ENCODE peak calls at places on chromosomes 12 and 14, in six cellular contexts. H, R, T, U, M and V are unnamed samples.

GRCh38 chr14:65502676-65503124 is 90.2 kb downstream of the FUT8 start:
- DNase-seq in U (no peak), T (no peak), R (peak; percentile 10), H (no peak), M (no peak), V (no peak)

GRCh38 chr14:96384740-96385139 is 7.2 kb upstream of the AK7 start:
- DNase-seq in U (no peak), H (no peak), R (no peak), M (no peak), T (no peak), V (no peak)

GRCh38 chr14:49920935-49921334 is 28.1 kb downstream of the ARF6 start:
- DNase-seq in T (no peak), U (no peak), R (no peak), H (no peak), M (no peak), V (no peak)

GRCh38 chr12:106583578-106584103 is 837 bp downstream of the RFX4 start:
- DNase-seq in T (no peak), U (no peak), H (peak; percentile 56), R (peak; percentile 29), M (no peak), V (peak; percentile 62)

GRCh38 chr14:69354383-69355154 is 43.5 kb downstream of the ERH start:
- DNase-seq in T (no peak), M (no peak), R (no peak), H (no peak), U (peak; percentile 86), V (no peak)

GRCh38 chr14:21057803-21058675 is at the start of gene RNASE8:
- DNase-seq in U (no peak), T (no peak), R (no peak), M (no peak), H (no peak), V (no peak)

GRCh38 chr14:64953310-64953654 is 10.7 kb upstream of the GPX2 start:
- DNase-seq in H (no peak), U (no peak), M (no peak), T (no peak), R (no peak), V (no peak)

GRCh38 chr12:28191018-28191595 is 851 bp downstream of the CCDC91 start:
- DNase-seq in T (no peak), H (no peak), U (peak; percentile 6), M (peak; percentile 27), R (no peak), V (no peak)

GRCh38 chr12:92696240-92696639 is 6.5 kb upstream of the PLEKHG7 start:
- DNase-seq in U (no peak), R (no peak), M (no peak), T (no peak), H (no peak), V (no peak)

GRCh38 chr14:103008768-103009342 is 48.5 kb downstream of the CDC42BPB start:
- DNase-seq in T (no peak), H (no peak), M (peak; percentile 37), R (no peak), U (no peak), V (no peak)

GRCh38 chr12:108238474-108238873 is 100.6 kb downstream of the CMKLR1 start:
- DNase-seq in T (no peak), H (no peak), M (no peak), R (no peak), U (no peak), V (no peak)

GRCh38 chr14:38721822-38722431 is 381.1 kb downstream of the SEC23A start:
- DNase-seq in M (peak; percentile 70), U (peak; percentile 37), R (peak; percentile 68), H (peak; percentile 46), T (peak; percentile 73), V (no peak)

GRCh38 chr14:51823706-51824105 is 36.7 kb upstream of the GNG2 start:
- DNase-seq in M (no peak), U (no peak), H (no peak), R (no peak), T (no peak), V (no peak)

GRCh38 chr12:8746046-8746445 is 48.3 kb downstream of the RIMKLB start:
- DNase-seq in M (no peak), H (no peak), U (no peak), R (no peak), T (no peak), V (no peak)

GRCh38 chr12:51620448-51620847 is 29.4 kb downstream of the SCN8A start:
- DNase-seq in M (no peak), U (no peak), H (no peak), T (no peak), R (no peak), V (no peak)

GRCh38 chr12:72075401-72075800 is 136.8 kb downstream of the TPH2 start:
- DNase-seq in R (no peak), T (no peak), M (peak; percentile 64), U (no peak), H (no peak), V (no peak)

GRCh38 chr12:111417784-111418593 is 12.3 kb downstream of the SH2B3 start:
- DNase-seq in T (no peak), H (no peak), R (no peak), M (no peak), U (no peak), V (no peak)

GRCh38 chr12:47868041-47868440 is 36.8 kb downstream of the VDR start:
- DNase-seq in U (no peak), R (no peak), T (no peak), M (no peak), H (no peak), V (no peak)

GRCh38 chr12:41993283-41993682 is 151.4 kb downstream of the GXYLT1 start:
- DNase-seq in U (no peak), M (no peak), H (no peak), R (no peak), T (no peak), V (no peak)

GRCh38 chr12:75481013-75481705 is 604 bp downstream of the GLIPR1 start:
- DNase-seq in T (no peak), H (no peak), M (no peak), U (peak; percentile 57), R (no peak), V (no peak)

GRCh38 chr12:107818984-107819383 is 44.5 kb downstream of the ASCL4 start:
- DNase-seq in M (no peak), R (no peak), T (no peak), U (no peak), H (no peak), V (no peak)

GRCh38 chr14:65478596-65478995 is 66.1 kb downstream of the FUT8 start:
- DNase-seq in U (no peak), H (peak; percentile 10), R (no peak), M (no peak), T (no peak), V (no peak)

GRCh38 chr14:95489163-95489887 is 27.1 kb downstream of the SYNE3 start:
- DNase-seq in H (no peak), U (peak; percentile 43), R (no peak), T (no peak), M (no peak), V (no peak)

GRCh38 chr12:66352197-66352596 is 49.9 kb downstream of the HELB start:
- DNase-seq in M (peak; percentile 75), T (no peak), U (peak; percentile 67), R (peak; percentile 32), H (peak; percentile 42), V (no peak)

GRCh38 chr12:62657363-62657632 is 190.7 kb downstream of the MON2 start:
- DNase-seq in U (no peak), M (no peak), R (no peak), H (no peak), T (no peak), V (no peak)

GRCh38 chr12:99810718-99811593 is 163.4 kb downstream of the GARIN6 start:
- DNase-seq in M (peak; percentile 16), T (no peak), H (peak; percentile 57), U (peak; percentile 51), R (no peak), V (no peak)

GRCh38 chr14:90740946-90741681 is 75.1 kb downstream of the TTC7B start:
- DNase-seq in U (no peak), R (no peak), H (no peak), T (no peak), M (no peak), V (peak; percentile 60)

GRCh38 chr12:53380797-53381738 is 1.1 kb downstream of the SP1 start:
- DNase-seq in H (no peak), U (no peak), M (peak; percentile 77), T (no peak), R (no peak), V (no peak)
- H3K4me1 ChIP-seq in H (peaks cover 39% of the 10 kb centered on the region), U (peaks cover 49% of the 10 kb centered on the region), M (peaks cover 15% of the 10 kb centered on the region), T (peaks cover 61% of the 10 kb centered on the region), R (peaks cover 24% of the 10 kb centered on the region), V (peaks cover 60% of the 10 kb centered on the region)

GRCh38 chr12:130695061-130695460 is 21.0 kb downstream of the RIMBP2 start:
- DNase-seq in T (no peak), U (no peak), M (no peak), H (no peak), R (no peak), V (no peak)
- H3K4me3 ChIP-seq in T (no peak overlapping the region), U (no peak overlapping the region), M (no peak overlapping the region), H (no peak overlapping the region), R (no peak overlapping the region), V (no peak overlapping the region)

GRCh38 chr12:132225214-132225613 is 81.0 kb downstream of the NOC4L start:
- DNase-seq in H (no peak), R (no peak), M (no peak), U (no peak), T (no peak), V (no peak)

GRCh38 chr12:132227782-132228417 is 83.6 kb downstream of the NOC4L start:
- DNase-seq in U (no peak), T (no peak), M (no peak), H (no peak), R (no peak), V (no peak)

GRCh38 chr12:132224484-132224883 is 80.2 kb downstream of the NOC4L start:
- DNase-seq in H (no peak), M (no peak), U (no peak), T (no peak), R (no peak), V (no peak)

GRCh38 chr12:132227156-132227555 is 82.9 kb downstream of the NOC4L start:
- DNase-seq in T (no peak), U (no peak), R (no peak), M (no peak), H (no peak), V (no peak)

DNA sequence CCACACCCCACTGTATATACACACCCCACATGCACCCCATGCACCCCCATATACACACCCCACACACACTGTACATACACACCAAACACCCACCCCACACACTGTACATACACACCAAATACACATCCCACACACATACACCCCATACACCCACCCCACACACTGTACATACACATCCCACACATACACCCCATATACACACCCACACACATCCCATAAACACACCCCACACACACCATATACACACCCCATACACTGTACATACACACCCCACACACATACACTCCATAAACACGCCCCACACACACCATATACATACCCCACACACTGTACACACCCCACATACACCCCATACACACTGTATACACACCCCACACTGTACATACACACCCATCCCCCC is 82.3 kb downstream of the NOC4L start:
- DNase-seq in M (no peak), T (no peak), R (no peak), H (no peak), U (no peak), V (no peak)
- H3K4me1 ChIP-seq in M (no peaks in the 10 kb centered on the region), T (no peaks in the 10 kb centered on the region), R (no peaks in the 10 kb centered on the region), H (peaks cover 6% of the 10 kb centered on the region), U (peaks cover 9% of the 10 kb centered on the region), V (no peaks in the 10 kb centered on the region)

DNA sequence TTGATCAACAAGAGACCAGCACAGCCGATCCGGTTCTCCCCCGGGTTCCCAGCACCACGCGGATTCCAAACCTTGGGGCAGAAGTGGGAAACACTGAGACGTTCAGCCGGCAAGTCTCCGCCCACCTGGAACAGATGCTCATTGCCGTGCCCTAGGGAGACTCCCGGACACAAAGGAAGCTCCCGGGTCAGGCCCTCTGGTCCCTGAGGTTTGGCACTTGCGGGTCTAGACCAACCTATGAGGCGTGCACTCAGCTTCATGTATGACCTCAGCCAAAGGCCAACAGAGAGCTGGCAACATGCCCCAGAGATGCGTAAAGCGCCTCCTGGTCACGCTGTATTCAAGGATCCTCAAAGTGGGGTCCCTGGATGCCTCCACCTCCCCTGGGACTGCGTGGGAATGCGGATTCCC is 2.5 kb downstream of the RIMBP2 start:
- DNase-seq in M (peak; percentile 20), U (no peak), T (no peak), R (no peak), H (no peak), V (no peak)
- H3K4me3 ChIP-seq in M (no peak overlapping the region), U (no peak overlapping the region), T (no peak overlapping the region), R (no peak overlapping the region), H (peak overlapping the region; percentile 26), V (peak overlapping the region; percentile 41)